ENCODE peak calls at places on chromosomes 4 and X, in four cellular contexts. C is A549, T is WTC11, Z is HepG2. N is an unnamed sample.

GRCh38 chrX:118726887-118727685 is at the start of gene IL13RA1:
- DNase-seq in C (peak), T (peak), Z (peak), N (peak)

GRCh38 chrX:46317158-46317557 is 228.1 kb downstream of the ZNF674 start:
- DNase-seq in C (peak), T (no peak), Z (no peak), N (no peak)

GRCh38 chrX:149631293-149632165 is at the start of gene TMEM185A:
- DNase-seq in C (peak), T (peak), Z (peak), N (peak)

GRCh38 chr4:53013873-53014272 is 151.8 kb downstream of the RASL11B start:
- DNase-seq in C (no peak), T (no peak), Z (no peak), N (no peak)

GRCh38 chrX:5236096-5236495 is 992.6 kb downstream of the NLGN4X start:
- DNase-seq in C (peak), T (peak), Z (no peak), N (no peak)

GRCh38 chrX:68462653-68463052 is 29.4 kb upstream of the OPHN1 start:
- DNase-seq in C (peak), T (peak), Z (no peak), N (peak)

GRCh38 chrX:151082077-151082948 is 94.1 kb upstream of the GPR50 start:
- DNase-seq in C (peak), T (peak), Z (peak), N (peak)

GRCh38 chr4:135065366-135065765 is 863.8 kb upstream of the PABPC4L start:
- DNase-seq in C (no peak), T (no peak), Z (no peak), N (no peak)

GRCh38 chr4:3821580-3822229 is 55.5 kb downstream of the ADRA2C start:
- DNase-seq in C (no peak), T (no peak), Z (no peak), N (no peak)

DNA sequence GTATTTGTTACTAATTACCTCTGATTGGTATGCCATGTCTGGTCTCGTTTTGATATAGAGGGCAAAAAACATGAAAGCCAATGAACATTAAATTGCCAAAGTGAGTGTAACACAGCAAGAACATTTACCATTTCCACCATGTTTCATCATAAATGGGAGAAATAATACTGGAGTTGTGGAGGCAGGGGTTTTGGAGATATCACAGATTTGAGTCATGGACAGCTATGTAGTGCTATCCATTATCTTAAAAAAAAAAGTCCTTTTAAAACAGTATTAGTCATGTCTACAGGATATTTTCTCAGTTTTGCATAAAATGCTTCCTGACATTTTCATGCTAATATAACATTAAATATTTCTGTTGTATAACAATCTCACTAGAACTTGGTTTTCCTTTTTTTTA is 301.2 kb downstream of the IL1RAPL1 start:
- DNase-seq in C (no peak), T (no peak), Z (no peak), N (no peak)
- TF ChIP-seq HMGXB4 in C (no peak), T (no peak), Z (no peak), N (no peak)

GRCh38 chrX:39757971-39758370 is 339.8 kb downstream of the BCOR start:
- DNase-seq in C (no peak), T (no peak), Z (no peak), N (no peak)

GRCh38 chrX:39760930-39761329 is 336.8 kb downstream of the BCOR start:
- DNase-seq in C (no peak), T (no peak), Z (no peak), N (no peak)

GRCh38 chrX:39756086-39756883 is 341.5 kb downstream of the BCOR start:
- DNase-seq in C (peak), T (no peak), Z (no peak), N (no peak)

GRCh38 chrX:39759526-39760224 is 338.1 kb downstream of the BCOR start:
- DNase-seq in C (peak), T (peak), Z (no peak), N (no peak)

DNA sequence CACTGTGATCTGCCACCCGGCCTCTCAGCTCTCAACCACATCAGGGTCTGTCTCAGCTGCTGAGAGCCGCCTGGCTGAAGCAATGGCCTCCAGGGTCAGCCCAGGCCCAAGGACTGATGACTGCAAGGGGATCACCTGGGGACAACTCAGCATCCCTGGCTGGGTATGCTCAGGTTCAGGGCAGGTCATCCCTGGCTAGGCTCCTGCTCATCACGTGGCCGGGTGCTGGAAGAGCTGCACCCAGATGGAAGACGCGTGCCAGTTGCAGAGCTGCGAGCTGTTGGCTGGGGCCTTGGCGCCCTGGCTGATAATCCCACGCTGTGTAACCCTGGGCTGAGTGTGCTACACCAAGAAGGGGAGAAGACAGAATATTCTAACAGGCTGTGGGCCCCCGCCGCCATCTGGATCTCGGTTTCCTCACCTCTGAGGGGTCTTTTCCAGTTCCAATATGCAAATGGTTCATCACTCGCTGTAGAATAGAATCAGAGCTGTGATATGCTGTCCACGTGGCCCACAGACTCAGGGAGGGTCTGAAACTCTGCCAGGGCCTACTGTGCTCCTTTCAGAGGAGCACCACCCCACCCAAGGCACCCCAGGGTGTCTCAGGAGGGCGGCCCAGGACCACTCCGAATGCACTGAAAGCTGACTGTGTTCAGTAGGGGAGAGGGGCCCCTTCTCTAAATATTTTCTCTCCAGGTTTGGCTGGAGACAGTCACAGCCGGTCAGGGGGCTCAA is 338.8 kb downstream of the BCOR start:
- DNase-seq in C (no peak), T (no peak), Z (no peak), N (no peak)
- TF ChIP-seq HMGXB4 in C (no peak), T (no peak), Z (no peak), N (no peak)

DNA sequence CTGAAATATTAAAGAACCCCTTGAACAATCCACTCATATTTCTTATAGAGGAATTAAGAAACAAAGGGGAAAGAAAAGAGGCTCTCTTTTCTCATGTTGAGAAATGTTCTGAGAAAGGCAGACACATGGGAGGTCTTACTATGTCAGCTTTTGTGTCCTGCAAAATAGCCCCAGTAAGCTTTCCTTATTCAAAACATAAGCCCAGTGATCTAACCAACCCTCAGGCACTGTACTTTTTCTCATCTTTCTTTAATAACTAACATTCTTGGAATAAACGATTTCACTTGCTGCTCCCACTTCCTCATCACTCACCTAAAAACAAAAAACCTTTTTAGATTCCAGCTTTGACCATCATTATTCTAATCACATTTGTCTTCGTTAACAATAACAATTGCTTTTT is 115.9 kb downstream of the GLRA3 start:
- DNase-seq in C (no peak), T (no peak), Z (no peak), N (no peak)
- TF ChIP-seq HMGXB4 in C (no peak), T (no peak), Z (no peak), N (no peak)

GRCh38 chr4:39706334-39706733 is 8.4 kb downstream of the UBE2K start:
- DNase-seq in C (peak), T (no peak), Z (peak), N (no peak)
- TF ChIP-seq HMGXB4 in C (no peak), T (no peak), Z (no peak), N (no peak)

GRCh38 chr4:83074086-83074704 is 39.2 kb downstream of the COPS4 start:
- DNase-seq in C (peak), T (no peak), Z (peak), N (peak)
- TF ChIP-seq HMGXB4 in C (no peak), T (no peak), Z (no peak), N (no peak)

DNA sequence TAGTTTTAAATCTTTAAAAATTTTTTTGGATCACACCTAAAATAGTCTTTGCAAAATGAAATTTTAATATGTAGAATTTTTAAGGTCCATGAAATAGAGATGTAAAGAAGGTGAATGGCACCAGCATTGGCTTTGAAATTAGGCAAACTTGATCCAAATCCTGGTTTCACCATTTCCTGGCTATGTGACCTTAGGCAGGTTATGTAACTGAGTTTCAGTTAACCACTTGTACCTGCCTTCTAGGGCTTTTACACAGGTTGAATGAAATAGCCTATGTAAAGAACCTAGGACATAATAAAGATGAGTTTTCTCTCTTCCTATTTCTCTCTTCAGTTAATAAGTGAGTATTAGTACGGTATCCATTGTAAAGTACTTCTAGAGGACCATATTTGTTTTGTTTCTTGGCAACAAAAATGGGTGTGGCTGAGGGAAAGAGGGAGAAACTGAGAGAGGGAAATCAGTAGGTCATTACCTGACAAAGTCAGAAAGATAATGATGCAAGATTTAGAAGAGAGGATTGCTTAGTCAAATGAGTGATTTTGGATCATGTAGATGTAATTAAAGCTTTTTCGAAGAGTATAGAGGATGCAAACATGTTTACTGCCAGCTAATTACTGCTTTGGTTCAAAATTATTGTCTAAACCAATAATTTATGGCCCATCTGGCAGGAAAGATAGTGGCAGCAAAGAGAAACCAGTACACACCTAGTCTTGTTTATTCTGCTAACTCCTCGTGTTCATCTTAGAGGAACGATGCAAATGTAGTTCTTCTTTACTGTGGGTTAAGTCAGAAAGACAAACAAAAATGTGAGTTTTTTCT is 81.9 kb downstream of the PDLIM5 start:
- DNase-seq in C (no peak), T (no peak), Z (no peak), N (peak)
- TF ChIP-seq HMGXB4 in C (no peak), T (no peak), Z (no peak), N (no peak)

N was measured in K562.